ENCODE peak calls at places on chromosomes 12 and 14, in six cellular contexts. C is left ventricle myocardium superior, I is EH, A is GM23338, Y is psoas muscle, W is NCI-H524. M is an unnamed sample.

GRCh38 chr14:79420725-79421124 is 790.6 kb downstream of the DIO2 start:
- DNase-seq in A (no peak), Y (no peak), W (no peak), C (no peak), I (no peak), M (no peak)

GRCh38 chr14:79549515-79549914 is 661.8 kb downstream of the DIO2 start:
- DNase-seq in Y (no peak), I (peak), C (no peak), W (no peak), A (no peak), M (peak)

GRCh38 chr12:31525496-31526157 is 65.3 kb downstream of the DENND5B start:
- DNase-seq in Y (no peak), W (no peak), A (no peak), C (no peak), I (no peak), M (no peak)

GRCh38 chr12:16435875-16436554 is 88.6 kb downstream of the MGST1 start:
- DNase-seq in I (no peak), Y (no peak), A (no peak), W (no peak), C (no peak), M (no peak)

GRCh38 chr12:127987199-127987901 is 279.6 kb upstream of the TMEM132C start:
- DNase-seq in A (no peak), I (peak), Y (no peak), C (no peak), W (no peak), M (no peak)

GRCh38 chr12:85468356-85469157 is 188.5 kb downstream of the ALX1 start:
- DNase-seq in W (peak), I (peak), A (peak), C (peak), Y (no peak), M (peak)

GRCh38 chr14:66231823-66232222 is 254.3 kb upstream of the CCDC196 start:
- DNase-seq in I (no peak), Y (no peak), A (no peak), C (no peak), W (peak), M (no peak)

GRCh38 chr12:91958816-91959215 is 186.8 kb downstream of the BTG1 start:
- DNase-seq in C (no peak), W (no peak), Y (no peak), A (no peak), I (peak), M (peak)

GRCh38 chr14:64260418-64260817 is 33.8 kb downstream of the ESR2 start:
- DNase-seq in A (peak), Y (no peak), C (no peak), I (no peak), W (no peak), M (no peak)

GRCh38 chr12:3712209-3712992 is 40.5 kb downstream of the CRACR2A start:
- DNase-seq in I (peak), W (peak), Y (no peak), C (no peak), A (no peak), M (no peak)

GRCh38 chr12:113678222-113678621 is 206.6 kb upstream of the LHX5 start:
- DNase-seq in A (no peak), I (peak), W (no peak), Y (no peak), C (no peak), M (no peak)

GRCh38 chr12:99529966-99530365 is 117.6 kb upstream of the GARIN6 start:
- DNase-seq in Y (no peak), A (no peak), I (peak), W (no peak), C (no peak), M (no peak)

GRCh38 chr14:72781476-72782181 is 112.3 kb downstream of the DPF3 start:
- DNase-seq in W (no peak), C (no peak), I (peak), A (no peak), Y (no peak), M (peak)

GRCh38 chr12:97386133-97386581 is 76.4 kb upstream of the RMST start:
- DNase-seq in C (no peak), W (no peak), I (no peak), Y (no peak), A (peak), M (no peak)

GRCh38 chr14:37594916-37595808 is at the start of the genes FOXA1 and TTC6:
- DNase-seq in A (peak), W (peak), I (peak), C (no peak), Y (peak), M (no peak)

GRCh38 chr14:75928587-75929230 is 53.1 kb downstream of the TGFB3 start:
- DNase-seq in C (no peak), A (no peak), I (no peak), Y (no peak), W (peak), M (no peak)

GRCh38 chr14:23561873-23562821 is 5.4 kb downstream of the AP1G2 start:
- DNase-seq in C (no peak), Y (no peak), A (no peak), W (peak), I (no peak), M (peak)

GRCh38 chr12:89883630-89884364 is 175.2 kb upstream of the ATP2B1 start:
- DNase-seq in I (no peak), Y (no peak), C (no peak), A (peak), W (peak), M (peak)

GRCh38 chr12:69583203-69583602 is 2.1 kb upstream of the CCT2 start:
- DNase-seq in Y (no peak), I (peak), A (peak), W (peak), C (no peak), M (peak)

GRCh38 chr14:65492277-65492676 is 79.7 kb downstream of the FUT8 start:
- DNase-seq in C (no peak), A (no peak), Y (no peak), I (no peak), W (no peak), M (no peak)

GRCh38 chr14:93959239-93960107 is 16.9 kb downstream of the ASB2 start:
- DNase-seq in W (no peak), Y (peak), C (peak), I (peak), A (peak), M (peak)

GRCh38 chr14:24076302-24076601 is 4.9 kb downstream of the CPNE6 start:
- DNase-seq in Y (no peak), C (no peak), W (no peak), A (no peak), I (no peak), M (no peak)

GRCh38 chr12:6183689-6184441 is 16.3 kb upstream of the CD9 start:
- DNase-seq in A (no peak), W (no peak), C (no peak), Y (no peak), I (peak), M (peak)

GRCh38 chr14:104586832-104587620 is 7.5 kb downstream of the C14orf180 start:
- DNase-seq in C (peak), A (no peak), W (peak), Y (peak), I (peak), M (no peak)

GRCh38 chr14:23252420-23253333 is 14.9 kb downstream of the RNF212B start:
- DNase-seq in I (no peak), Y (no peak), A (peak), C (no peak), W (no peak), M (no peak)

GRCh38 chr14:68377459-68377858 is 415.4 kb downstream of the ZFP36L1 start:
- DNase-seq in Y (peak), I (peak), W (peak), A (no peak), C (peak), M (no peak)

GRCh38 chr14:74333909-74334308 is 14.4 kb upstream of the VRTN start:
- DNase-seq in W (no peak), A (no peak), Y (no peak), C (no peak), I (peak), M (peak)

GRCh38 chr12:118061876-118062791 is 1.2 kb upstream of the WSB2 start:
- DNase-seq in Y (peak), I (peak), A (peak), W (peak), C (no peak), M (peak)

GRCh38 chr14:85619866-85620265 is 89.9 kb downstream of the FLRT2 start:
- DNase-seq in W (no peak), Y (no peak), C (no peak), A (no peak), I (no peak), M (no peak)

GRCh38 chr12:848519-849191 is 96.3 kb downstream of the WNK1 start:
- DNase-seq in I (peak), Y (no peak), W (no peak), C (no peak), A (no peak), M (no peak)

GRCh38 chr12:81187686-81188085 is 109.8 kb downstream of the ACSS3 start:
- DNase-seq in A (no peak), C (no peak), I (no peak), Y (no peak), W (no peak), M (no peak)

GRCh38 chr14:49134940-49135339 is 451.2 kb downstream of the RPS29 start:
- DNase-seq in Y (no peak), W (peak), I (no peak), C (no peak), A (peak), M (no peak)

GRCh38 chr14:99423434-99423833 is 57.2 kb downstream of the SETD3 start:
- DNase-seq in W (no peak), C (no peak), Y (no peak), A (no peak), I (no peak), M (no peak)

GRCh38 chr14:64488590-64489099 is 15.0 kb downstream of the ZBTB25 start:
- DNase-seq in A (no peak), I (no peak), W (no peak), Y (no peak), C (no peak), M (no peak)

GRCh38 chr14:104393898-104394605 is 185.5 kb upstream of the C14orf180 start:
- DNase-seq in I (no peak), W (peak), C (peak), Y (peak), A (no peak), M (no peak)

M was measured in HCEC 1CT.